ENCODE peak calls at places on chromosomes 7 and 10, in eight cellular contexts. V is heart right ventricle; S is adrenal gland; J is GM23338; E is HepG2; Q is natural killer cell; M is heart left ventricle; Y is CD4-positive, alpha-beta T cell. U is an unnamed sample.

GRCh38 chr7:106588576-106589494 is 72.1 kb downstream of the CCDC71L start:
- DNase-seq in E (no peak), M (no peak), Y (no peak), Q (no peak), V (no peak), S (no peak), J (no peak), U (no peak)

GRCh38 chr10:104897679-104898078 is 256.6 kb downstream of the SORCS3 start:
- DNase-seq in Q (no peak), Y (no peak), E (no peak), V (no peak), J (no peak), S (no peak), M (no peak), U (no peak)

GRCh38 chr10:9228770-9229169 is 1174.3 kb downstream of the GATA3 start:
- DNase-seq in Y (no peak), M (no peak), V (no peak), E (no peak), Q (no peak), S (no peak), J (no peak), U (no peak)

GRCh38 chr10:132519382-132520146 is 18.0 kb upstream of the INPP5A start:
- DNase-seq in E (no peak), S (peak), Y (peak), J (no peak), V (peak), M (peak), Q (no peak), U (no peak)

GRCh38 chr10:60816624-60817023 is 38.3 kb downstream of the CDK1 start:
- DNase-seq in Y (no peak), V (peak), S (peak), E (peak), J (peak), Q (no peak), M (peak), U (no peak)

GRCh38 chr7:38929460-38930171 is 20.6 kb upstream of the VPS41 start:
- DNase-seq in Q (no peak), J (no peak), Y (no peak), E (no peak), S (no peak), V (no peak), M (no peak), U (no peak)

GRCh38 chr10:82319558-82319957 is 444.6 kb downstream of the NRG3 start:
- DNase-seq in Q (no peak), S (no peak), V (no peak), E (no peak), J (peak), M (no peak), Y (no peak), U (no peak)

GRCh38 chr7:87608443-87608842 is 7.8 kb upstream of the ABCB1 start:
- DNase-seq in V (no peak), M (no peak), J (no peak), E (no peak), Y (no peak), S (no peak), Q (no peak), U (no peak)

GRCh38 chr10:1873916-1874315 is 136.6 kb upstream of the ADARB2 start:
- DNase-seq in Q (no peak), E (no peak), Y (no peak), M (no peak), V (no peak), S (no peak), J (no peak), U (no peak)

GRCh38 chr10:92241158-92241500 is 49.7 kb downstream of the CPEB3 start:
- DNase-seq in Q (no peak), J (peak), V (peak), M (peak), S (peak), Y (no peak), E (peak), U (no peak)

GRCh38 chr10:35058134-35058533 is 32.0 kb downstream of the CUL2 start:
- DNase-seq in M (no peak), E (peak), V (no peak), Y (no peak), J (peak), S (no peak), Q (no peak), U (no peak)

GRCh38 chr10:36669615-36670325 is 455.6 kb upstream of the ANKRD30A start:
- DNase-seq in J (no peak), Y (no peak), E (no peak), Q (no peak), V (no peak), S (no peak), M (no peak), U (no peak)

GRCh38 chr7:77747178-77747577 is 50.9 kb downstream of the RSBN1L start:
- DNase-seq in M (no peak), S (no peak), E (peak), Q (no peak), V (no peak), J (no peak), Y (no peak), U (no peak)

GRCh38 chr10:126130291-126130710 is 233.9 kb downstream of the FANK1 start:
- DNase-seq in S (peak), Q (no peak), J (no peak), V (peak), Y (no peak), M (peak), E (no peak), U (no peak)

GRCh38 chr7:142583424-142583823 is 165.8 kb upstream of the PRSS1 start:
- DNase-seq in Y (no peak), S (peak), J (no peak), M (no peak), Q (no peak), V (no peak), E (no peak), U (no peak)

GRCh38 chr7:116863168-116863670 is 832 bp downstream of the CAPZA2 start:
- DNase-seq in S (peak), Y (no peak), E (peak), M (peak), Q (no peak), V (no peak), J (peak), U (peak)

GRCh38 chr7:55485501-55486171 is 86.7 kb downstream of the VOPP1 start:
- DNase-seq in Q (no peak), M (no peak), V (no peak), J (no peak), S (no peak), E (no peak), Y (no peak), U (no peak)

GRCh38 chr10:75651452-75651851 is 220.0 kb downstream of the LRMDA start:
- DNase-seq in V (no peak), E (peak), Q (no peak), J (peak), M (no peak), S (no peak), Y (no peak), U (no peak)

GRCh38 chr10:52172581-52172980 is 141.5 kb upstream of the DKK1 start:
- DNase-seq in J (peak), Q (no peak), Y (no peak), S (no peak), M (no peak), E (no peak), V (no peak), U (no peak)

GRCh38 chr10:62632071-62632809 is 172.3 kb upstream of the ADO start:
- DNase-seq in M (peak), V (peak), Y (no peak), J (no peak), E (no peak), Q (peak), S (peak), U (no peak)

GRCh38 chr10:47101807-47102206 is 190.6 kb downstream of the PTPN20 start:
- DNase-seq in J (no peak), Q (no peak), Y (no peak), V (no peak), M (no peak), E (no peak), S (no peak), U (no peak)

GRCh38 chr7:94182066-94182465 is 177.9 kb upstream of the BET1 start:
- DNase-seq in Y (no peak), M (no peak), J (no peak), S (no peak), E (no peak), Q (no peak), V (no peak), U (no peak)

GRCh38 chr10:132518572-132519381 is 18.8 kb upstream of the INPP5A start:
- DNase-seq in E (peak), J (peak), S (peak), V (peak), M (peak), Y (no peak), Q (no peak), U (no peak)

GRCh38 chr7:111919690-111920179 is 286.5 kb downstream of the DOCK4 start:
- DNase-seq in S (no peak), J (no peak), M (no peak), V (no peak), Y (no peak), Q (no peak), E (peak), U (no peak)

GRCh38 chr7:86833360-86833759 is 189.7 kb downstream of the GRM3 start:
- DNase-seq in J (no peak), E (no peak), V (no peak), M (no peak), S (no peak), Q (no peak), Y (no peak), U (no peak)

GRCh38 chr10:32317795-32318194 is 29.2 kb downstream of the EPC1 start:
- DNase-seq in E (no peak), J (no peak), M (no peak), S (no peak), V (no peak), Q (no peak), Y (no peak), U (no peak)

GRCh38 chr10:104711167-104711765 is 70.2 kb downstream of the SORCS3 start:
- DNase-seq in V (no peak), S (no peak), E (no peak), Q (no peak), M (no peak), J (no peak), Y (no peak), U (no peak)

GRCh38 chr7:28957064-28957821 is 887 bp downstream of the TRIL start:
- DNase-seq in J (peak), Y (no peak), S (peak), V (no peak), M (peak), E (no peak), Q (no peak), U (peak)

GRCh38 chr7:28958946-28959417 is 852 bp upstream of the TRIL start:
- DNase-seq in J (no peak), Y (no peak), V (no peak), M (no peak), E (no peak), Q (no peak), S (no peak), U (no peak)

GRCh38 chr7:28957822-28958234 is 302 bp downstream of the TRIL start:
- DNase-seq in E (no peak), Y (no peak), J (peak), S (no peak), Q (no peak), V (no peak), M (peak), U (peak)

GRCh38 chr7:28956608-28957063 is 1.5 kb downstream of the TRIL start:
- DNase-seq in S (peak), M (peak), J (peak), E (peak), V (peak), Q (peak), Y (no peak), U (peak)

GRCh38 chr7:28958235-28958945 is at the start of gene TRIL:
- DNase-seq in Q (no peak), J (peak), V (peak), Y (no peak), E (no peak), M (peak), S (peak), U (peak)
- TF ChIP-seq CTCF in Q (no peak), J (no peak), V (no peak), Y (no peak), E (no peak), M (no peak), S (no peak), U (no peak)

GRCh38 chr7:105487559-105488218 is 34.4 kb downstream of the PUS7 start:
- DNase-seq in M (peak), S (no peak), Y (no peak), Q (no peak), E (peak), V (peak), J (no peak), U (peak)
- TF ChIP-seq CTCF in M (peak), S (peak), Y (peak), Q (peak), E (peak), V (peak), J (peak), U (peak)

DNA sequence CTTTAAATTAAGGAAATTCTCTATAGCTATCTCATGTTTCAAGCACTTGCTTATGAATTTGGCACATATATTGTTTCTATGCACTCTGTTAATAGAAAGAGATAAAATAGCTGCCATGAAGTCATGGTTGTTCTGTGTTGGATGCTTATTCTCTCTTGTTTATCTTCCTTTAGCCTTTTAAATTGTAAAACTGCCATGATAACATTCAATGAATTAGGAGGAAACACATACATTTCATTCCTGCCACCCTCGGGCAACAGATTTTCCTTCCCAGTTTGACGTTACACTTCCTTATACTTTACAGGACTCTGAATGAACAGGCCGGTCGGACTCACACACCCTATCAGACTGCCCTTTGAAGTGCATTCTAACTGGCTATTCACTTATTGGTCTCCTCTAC is 65.7 kb upstream of the FERD3L start:
- DNase-seq in S (no peak), J (no peak), E (no peak), V (no peak), Y (no peak), Q (no peak), M (no peak), U (no peak)
- TF ChIP-seq CTCF in S (no peak), J (no peak), E (no peak), V (no peak), Y (no peak), Q (no peak), M (no peak), U (no peak)

GRCh38 chr7:18405731-18406130 is 89.8 kb upstream of the HDAC9 start:
- DNase-seq in V (no peak), Q (no peak), E (no peak), M (no peak), S (no peak), Y (no peak), J (no peak), U (no peak)
- TF ChIP-seq CTCF in V (no peak), Q (no peak), E (no peak), M (no peak), S (no peak), Y (no peak), J (no peak), U (no peak)

GRCh38 chr10:59360605-59361515 is 1.5 kb downstream of the FAM13C start:
- DNase-seq in S (no peak), Q (no peak), Y (no peak), E (no peak), M (no peak), J (no peak), V (no peak), U (no peak)
- TF ChIP-seq CTCF in S (no peak), Q (no peak), Y (no peak), E (no peak), M (no peak), J (no peak), V (no peak), U (no peak)

DNA sequence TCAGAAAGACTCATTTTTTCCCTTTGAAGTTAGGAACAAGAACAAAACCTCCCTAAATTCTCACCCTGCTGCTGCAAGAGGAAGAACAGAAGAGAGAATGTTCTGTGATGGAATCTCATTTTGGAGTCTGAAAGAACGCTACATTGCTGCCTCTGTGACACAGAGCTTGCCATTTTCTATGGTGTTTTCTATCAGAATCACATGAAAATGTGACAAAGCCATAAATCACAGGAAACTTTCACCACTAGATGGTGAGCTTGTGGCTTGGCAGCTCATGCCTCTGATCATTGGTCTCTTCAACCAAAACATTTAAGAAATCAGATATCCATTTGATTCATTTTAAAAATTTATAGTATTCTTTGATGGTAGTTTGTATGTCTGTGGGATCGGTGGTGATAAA is 82.9 kb downstream of the CADPS2 start:
- DNase-seq in Q (no peak), M (no peak), V (peak), S (no peak), E (peak), J (peak), Y (no peak), U (no peak)
- TF ChIP-seq CTCF in Q (no peak), M (peak), V (peak), S (peak), E (peak), J (peak), Y (no peak), U (peak)

U was measured in progenitor cell of endocrine pancreas.